ENCODE peak calls at places on chromosomes 16 and 17, in six cellular contexts. G is pancreas; D is effector memory CD4-positive, alpha-beta T cell; X is K562; E is thoracic aorta; B is NCI-H446 treated with DMSO at 0.1 percent for 48 hours. V is an unnamed sample.

GRCh38 chr17:39951924-39952664 is 10.7 kb upstream of the GSDMA start:
- DNase-seq in G (no peak), D (no peak), X (no peak), E (no peak), B (no peak), V (no peak)

GRCh38 chr17:21210411-21211076 is 3.4 kb downstream of the TMEM11 start:
- DNase-seq in G (no peak), D (no peak), X (no peak), E (no peak), B (no peak), V (no peak)

GRCh38 chr16:88651276-88651988 is 579 bp upstream of the CYBA start:
- DNase-seq in G (peak), D (peak), X (peak), E (no peak), B (no peak), V (no peak)

GRCh38 chr16:87819983-87820382 is 49.3 kb downstream of the SLC7A5 start:
- DNase-seq in G (no peak), D (no peak), X (no peak), E (no peak), B (no peak), V (no peak)

GRCh38 chr17:80673152-80673920 is 128.7 kb downstream of the RPTOR start:
- DNase-seq in G (no peak), D (no peak), X (no peak), E (no peak), B (no peak), V (no peak)

GRCh38 chr16:67394271-67395104 is 1.2 kb upstream of the TPPP3 start:
- DNase-seq in G (no peak), D (no peak), X (no peak), E (no peak), B (no peak), V (no peak)

GRCh38 chr17:48244814-48245213 is 137.2 kb downstream of the SNX11 start:
- DNase-seq in G (no peak), D (no peak), X (peak), E (no peak), B (no peak), V (no peak)

GRCh38 chr16:5042574-5043171 is 8.9 kb upstream of the NAGPA start:
- DNase-seq in G (no peak), D (no peak), X (no peak), E (no peak), B (no peak), V (no peak)

GRCh38 chr17:79613195-79613517 is 2.3 kb upstream of the RBFOX3 start:
- DNase-seq in G (no peak), D (no peak), X (no peak), E (no peak), B (no peak), V (no peak)

GRCh38 chr16:6884002-6884401 is 448.6 kb upstream of the RBFOX1 start:
- DNase-seq in G (no peak), D (no peak), X (no peak), E (no peak), B (no peak), V (no peak)

GRCh38 chr16:27455700-27456099 is 53.7 kb downstream of the IL21R start:
- DNase-seq in G (no peak), D (no peak), X (no peak), E (no peak), B (no peak), V (no peak)

GRCh38 chr17:31216053-31216751 is 80.8 kb downstream of the OMG start:
- DNase-seq in G (no peak), D (no peak), X (no peak), E (no peak), B (peak), V (no peak)

GRCh38 chr17:61149862-61150362 is 249.7 kb upstream of the TBX2 start:
- DNase-seq in G (no peak), D (no peak), X (no peak), E (no peak), B (no peak), V (no peak)

GRCh38 chr17:74514632-74515035 is 16.6 kb downstream of the CD300LB start:
- DNase-seq in G (no peak), D (no peak), X (no peak), E (no peak), B (no peak), V (peak)

GRCh38 chr16:67169642-67170167 is 633 bp upstream of the NOL3 start:
- DNase-seq in G (no peak), D (no peak), X (peak), E (no peak), B (no peak), V (no peak)

GRCh38 chr17:17587614-17588336 is 3.7 kb downstream of the PEMT start:
- DNase-seq in G (no peak), D (no peak), X (no peak), E (no peak), B (no peak), V (no peak)